ENCODE peak calls at places on chromosomes 13 and 19, in four cellular contexts. One of them, this sample, is unnamed.

GRCh38 chr19:33814181-33815165 is 17.8 kb downstream of the KCTD15 start:
- DNase-seq in fibroblast of lung: peak
- DNase-seq in RWPE2: peak
- DNase-seq in tibial nerve: no peak
- DNase-seq in this sample: no peak

GRCh38 chr13:31794452-31794851 is 55.1 kb downstream of the RXFP2 start:
- DNase-seq in RWPE2: no peak
- DNase-seq in tibial nerve: no peak
- DNase-seq in fibroblast of lung: no peak
- DNase-seq in this sample: no peak

GRCh38 chr13:99155821-99156220 is 44.8 kb upstream of the UBAC2 start:
- DNase-seq in fibroblast of lung: no peak
- DNase-seq in RWPE2: no peak
- DNase-seq in tibial nerve: no peak
- DNase-seq in this sample: no peak

GRCh38 chr13:44054525-44054924 is 174.8 kb downstream of the LACC1 start:
- DNase-seq in RWPE2: no peak
- DNase-seq in tibial nerve: no peak
- DNase-seq in fibroblast of lung: no peak
- DNase-seq in this sample: no peak

GRCh38 chr13:106151056-106151699 is 384.3 kb downstream of the EFNB2 start:
- DNase-seq in RWPE2: peak
- DNase-seq in fibroblast of lung: peak
- DNase-seq in tibial nerve: no peak
- DNase-seq in this sample: no peak

GRCh38 chr19:4984448-4984990 is 15.6 kb downstream of the KDM4B start:
- DNase-seq in RWPE2: no peak
- DNase-seq in fibroblast of lung: no peak
- DNase-seq in tibial nerve: no peak
- DNase-seq in this sample: no peak

GRCh38 chr13:49502954-49503353 is 7.2 kb downstream of the PHF11 start:
- DNase-seq in RWPE2: no peak
- DNase-seq in fibroblast of lung: peak
- DNase-seq in tibial nerve: no peak
- DNase-seq in this sample: no peak

GRCh38 chr13:46572758-46573384 is 19.9 kb downstream of the LRCH1 start:
- DNase-seq in tibial nerve: no peak
- DNase-seq in RWPE2: no peak
- DNase-seq in fibroblast of lung: no peak
- DNase-seq in this sample: no peak

GRCh38 chr13:114118086-114118762 is 14.2 kb downstream of the RASA3 start:
- DNase-seq in tibial nerve: no peak
- DNase-seq in fibroblast of lung: no peak
- DNase-seq in RWPE2: no peak
- DNase-seq in this sample: no peak

GRCh38 chr13:74191036-74191809 is 57.0 kb upstream of the KLF12 start:
- DNase-seq in RWPE2: no peak
- DNase-seq in tibial nerve: no peak
- DNase-seq in fibroblast of lung: no peak
- DNase-seq in this sample: no peak

GRCh38 chr19:49342291-49342721 is 7.1 kb downstream of the CD37 start:
- DNase-seq in tibial nerve: no peak
- DNase-seq in RWPE2: peak
- DNase-seq in fibroblast of lung: no peak
- DNase-seq in this sample: no peak

GRCh38 chr19:17450264-17451075 is 2.0 kb upstream of the TMEM221 start:
- DNase-seq in tibial nerve: no peak
- DNase-seq in fibroblast of lung: no peak
- DNase-seq in RWPE2: peak
- DNase-seq in this sample: no peak

GRCh38 chr19:47421844-47422395 is 2.6 kb upstream of the MEIS3 start:
- DNase-seq in tibial nerve: no peak
- DNase-seq in fibroblast of lung: no peak
- DNase-seq in RWPE2: no peak
- DNase-seq in this sample: no peak

GRCh38 chr13:110307697-110308376 is 753 bp downstream of the COL4A2 start:
- DNase-seq in RWPE2: no peak
- DNase-seq in tibial nerve: no peak
- DNase-seq in fibroblast of lung: peak
- DNase-seq in this sample: no peak

GRCh38 chr19:35476149-35476548 is 14.1 kb downstream of the KRTDAP start:
- DNase-seq in fibroblast of lung: no peak
- DNase-seq in tibial nerve: no peak
- DNase-seq in RWPE2: no peak
- DNase-seq in this sample: no peak

GRCh38 chr19:38759590-38760003 is 13.7 kb downstream of the LGALS7 start:
- DNase-seq in fibroblast of lung: no peak
- DNase-seq in tibial nerve: no peak
- DNase-seq in RWPE2: no peak
- DNase-seq in this sample: no peak

GRCh38 chr13:37716796-37717195 is 118.2 kb upstream of the POSTN start:
- DNase-seq in RWPE2: no peak
- DNase-seq in tibial nerve: no peak
- DNase-seq in fibroblast of lung: no peak
- DNase-seq in this sample: no peak

GRCh38 chr13:114145256-114145655 is 12.8 kb upstream of the RASA3 start:
- DNase-seq in RWPE2: peak
- DNase-seq in tibial nerve: no peak
- DNase-seq in fibroblast of lung: no peak
- DNase-seq in this sample: no peak

GRCh38 chr13:59877933-59878332 is 285.8 kb downstream of the DIAPH3 start:
- DNase-seq in RWPE2: no peak
- DNase-seq in fibroblast of lung: peak
- DNase-seq in tibial nerve: no peak
- DNase-seq in this sample: no peak
- H3K27ac ChIP-seq in RWPE2: no peak
- H3K27ac ChIP-seq in fibroblast of lung: no peak
- H3K27ac ChIP-seq in tibial nerve: no peak
- H3K27ac ChIP-seq in this sample: no peak

GRCh38 chr19:42130254-42130573 is 2.0 kb downstream of the POU2F2 start:
- DNase-seq in tibial nerve: no peak
- DNase-seq in RWPE2: no peak
- DNase-seq in fibroblast of lung: no peak
- DNase-seq in this sample: no peak

GRCh38 chr19:42132851-42133528 is 744 bp upstream of the POU2F2 start:
- DNase-seq in RWPE2: no peak
- DNase-seq in tibial nerve: peak
- DNase-seq in fibroblast of lung: no peak
- DNase-seq in this sample: peak

GRCh38 chr19:42129399-42130253 is 2.6 kb downstream of the POU2F2 start:
- DNase-seq in fibroblast of lung: no peak
- DNase-seq in RWPE2: no peak
- DNase-seq in tibial nerve: no peak
- DNase-seq in this sample: peak

GRCh38 chr19:42132030-42132628 is at the start of gene POU2F2:
- DNase-seq in RWPE2: no peak
- DNase-seq in fibroblast of lung: no peak
- DNase-seq in tibial nerve: no peak
- DNase-seq in this sample: no peak

DNA sequence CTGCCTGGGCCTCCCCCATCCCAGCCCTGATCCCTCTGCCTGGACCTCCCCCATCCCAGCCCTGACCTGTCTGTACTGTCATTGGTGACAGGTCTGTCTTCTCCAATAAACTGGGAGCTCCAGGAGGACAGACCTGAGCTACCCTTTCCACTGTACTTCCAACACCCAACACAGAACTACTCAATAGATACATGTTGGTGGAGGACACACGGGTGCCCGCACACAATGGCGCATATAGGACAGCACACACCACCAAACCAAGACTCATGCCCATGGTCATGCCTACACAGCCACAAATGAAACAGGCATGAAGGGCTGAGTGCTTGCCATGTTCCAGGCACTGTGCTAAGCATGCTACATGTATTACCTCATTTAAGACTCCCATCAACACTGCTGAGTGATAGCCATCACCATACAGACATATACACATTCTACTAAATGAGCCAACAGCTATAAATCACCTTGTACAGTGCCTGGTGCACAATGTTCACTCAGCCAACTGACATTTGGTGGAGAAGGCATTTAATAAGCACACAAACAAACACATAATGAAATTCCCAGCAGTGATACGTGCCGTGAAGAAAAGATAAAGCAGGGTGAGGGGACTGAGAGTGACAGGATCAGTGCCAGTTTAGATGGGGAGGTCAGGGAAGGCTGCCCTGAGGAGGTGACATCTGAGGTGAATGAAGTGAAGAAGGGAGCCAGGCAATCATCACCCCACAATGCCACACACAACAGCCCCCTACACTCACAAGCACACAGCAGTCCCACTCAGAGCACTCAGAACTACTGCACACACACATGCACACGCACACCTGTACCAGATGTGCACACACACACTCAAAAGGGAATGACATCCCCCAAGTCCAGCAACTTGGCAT is 857 bp downstream of the POU2F2 start:
- DNase-seq in fibroblast of lung: no peak
- DNase-seq in RWPE2: no peak
- DNase-seq in tibial nerve: no peak
- DNase-seq in this sample: no peak
- H3K27ac ChIP-seq in fibroblast of lung: no peak
- H3K27ac ChIP-seq in RWPE2: peak
- H3K27ac ChIP-seq in tibial nerve: peak
- H3K27ac ChIP-seq in this sample: no peak

GRCh38 chr19:56105090-56105701 is 15.9 kb downstream of the ZNF787 start:
- DNase-seq in fibroblast of lung: peak
- DNase-seq in RWPE2: no peak
- DNase-seq in tibial nerve: peak
- DNase-seq in this sample: no peak

GRCh38 chr19:56101746-56102535 is 19.2 kb downstream of the ZNF787 start:
- DNase-seq in RWPE2: no peak
- DNase-seq in tibial nerve: no peak
- DNase-seq in fibroblast of lung: no peak
- DNase-seq in this sample: no peak

GRCh38 chr19:56106397-56106849 is 14.7 kb downstream of the ZNF787 start:
- DNase-seq in RWPE2: no peak
- DNase-seq in tibial nerve: no peak
- DNase-seq in fibroblast of lung: no peak
- DNase-seq in this sample: no peak

GRCh38 chr19:56103027-56103614 is 18.0 kb downstream of the ZNF787 start:
- DNase-seq in fibroblast of lung: no peak
- DNase-seq in tibial nerve: no peak
- DNase-seq in RWPE2: no peak
- DNase-seq in this sample: no peak

GRCh38 chr19:56104423-56104822 is 16.7 kb downstream of the ZNF787 start:
- DNase-seq in fibroblast of lung: no peak
- DNase-seq in RWPE2: no peak
- DNase-seq in tibial nerve: no peak
- DNase-seq in this sample: no peak
- H3K27ac ChIP-seq in fibroblast of lung: no peak
- H3K27ac ChIP-seq in RWPE2: no peak
- H3K27ac ChIP-seq in tibial nerve: no peak
- H3K27ac ChIP-seq in this sample: no peak

GRCh38 chr19:12884627-12884925 is 2.4 kb downstream of the KLF1 start:
- DNase-seq in RWPE2: no peak
- DNase-seq in fibroblast of lung: no peak
- DNase-seq in tibial nerve: no peak
- DNase-seq in this sample: no peak

GRCh38 chr19:12884202-12884601 is 2.8 kb downstream of the KLF1 start:
- DNase-seq in fibroblast of lung: no peak
- DNase-seq in RWPE2: no peak
- DNase-seq in tibial nerve: no peak
- DNase-seq in this sample: no peak

GRCh38 chr19:12885749-12886706 is 973 bp downstream of the KLF1 start:
- DNase-seq in RWPE2: no peak
- DNase-seq in tibial nerve: no peak
- DNase-seq in fibroblast of lung: no peak
- DNase-seq in this sample: no peak

GRCh38 chr19:12886943-12887747 is at the start of gene KLF1:
- DNase-seq in fibroblast of lung: no peak
- DNase-seq in RWPE2: no peak
- DNase-seq in tibial nerve: no peak
- DNase-seq in this sample: no peak

GRCh38 chr19:12884926-12885748 is 1.9 kb downstream of the KLF1 start:
- DNase-seq in tibial nerve: no peak
- DNase-seq in fibroblast of lung: peak
- DNase-seq in RWPE2: no peak
- DNase-seq in this sample: peak
- H3K27ac ChIP-seq in tibial nerve: peak
- H3K27ac ChIP-seq in fibroblast of lung: no peak
- H3K27ac ChIP-seq in RWPE2: no peak
- H3K27ac ChIP-seq in this sample: no peak

This sample was measured in substantia nigra.